ENCODE peak calls at places on chromosomes 12 and 14, in six cellular contexts. Y is effector memory CD4-positive, alpha-beta T cell; O is NCI-H1436; W is NCI-H345; P is fibroblast of mammary gland; K is AG20443. T is an unnamed sample.

GRCh38 chr12:117027251-117028086 is 71.7 kb downstream of the TESC start:
- DNase-seq in K (no peak), W (no peak), Y (no peak), P (no peak), O (no peak), T (no peak)

GRCh38 chr12:132952371-132953162 is 3.5 kb downstream of the ZNF605 start:
- DNase-seq in K (no peak), Y (no peak), O (no peak), P (no peak), W (no peak), T (no peak)

GRCh38 chr14:98926151-98926550 is 345.8 kb downstream of the BCL11B start:
- DNase-seq in K (no peak), O (no peak), P (no peak), Y (no peak), W (no peak), T (no peak)

GRCh38 chr14:89801128-89801527 is 153.4 kb downstream of the EFCAB11 start:
- DNase-seq in Y (no peak), K (no peak), O (no peak), W (no peak), P (peak), T (no peak)

GRCh38 chr12:132482771-132483170 is 7.2 kb upstream of the FBRSL1 start:
- DNase-seq in K (no peak), O (no peak), Y (no peak), W (no peak), P (no peak), T (no peak)

GRCh38 chr12:108572166-108572790 is 9.9 kb downstream of the ISCU start:
- DNase-seq in O (no peak), Y (no peak), W (no peak), P (no peak), K (no peak), T (no peak)

GRCh38 chr12:19489168-19489567 is 49.9 kb downstream of the AEBP2 start:
- DNase-seq in Y (no peak), K (no peak), P (no peak), O (no peak), W (no peak), T (no peak)

GRCh38 chr12:51926064-51926632 is 18.8 kb downstream of the ACVRL1 start:
- DNase-seq in O (no peak), K (no peak), P (no peak), W (no peak), Y (no peak), T (no peak)

GRCh38 chr12:110600254-110600653 is 13.7 kb upstream of the TCTN1 start:
- DNase-seq in P (peak), Y (no peak), W (peak), O (no peak), K (peak), T (no peak)

GRCh38 chr12:54936736-54937135 is 47.8 kb downstream of the TESPA1 start:
- DNase-seq in P (peak), Y (no peak), W (no peak), K (no peak), O (no peak), T (no peak)

GRCh38 chr12:107287436-107288413 is 194.4 kb upstream of the CRY1 start:
- DNase-seq in P (no peak), Y (no peak), W (no peak), O (no peak), K (no peak), T (no peak)

GRCh38 chr12:68118096-68118755 is 41.3 kb downstream of the IFNG start:
- DNase-seq in Y (no peak), K (no peak), W (no peak), P (no peak), O (no peak), T (no peak)

GRCh38 chr12:109677323-109677722 is 36.3 kb upstream of the FAM222A start:
- DNase-seq in P (no peak), O (peak), W (peak), K (no peak), Y (no peak), T (no peak)

GRCh38 chr12:128365831-128366231 is 98.9 kb downstream of the TMEM132C start:
- DNase-seq in Y (no peak), O (no peak), P (no peak), W (no peak), K (no peak), T (peak)

GRCh38 chr14:105933238-105933637 is 406.9 kb downstream of the TMEM121 start:
- DNase-seq in P (no peak), W (no peak), Y (no peak), K (no peak), O (no peak), T (no peak)

GRCh38 chr14:71661441-71661840 is 270.8 kb upstream of the RGS6 start:
- DNase-seq in K (no peak), W (peak), O (no peak), Y (no peak), P (no peak), T (no peak)

GRCh38 chr14:23951590-23952143 is 1.9 kb upstream of the DHRS4 start:
- DNase-seq in Y (no peak), K (no peak), O (no peak), P (no peak), W (no peak), T (peak)

GRCh38 chr12:130632582-130633174 is 83.4 kb downstream of the RIMBP2 start:
- DNase-seq in P (no peak), W (peak), O (peak), K (no peak), Y (no peak), T (peak)

GRCh38 chr12:10097521-10097920 is 1.3 kb downstream of the CLEC1A start:
- DNase-seq in K (no peak), W (no peak), O (no peak), Y (no peak), P (no peak), T (no peak)

GRCh38 chr12:111274820-111275219 is 94.1 kb downstream of the PHETA1 start:
- DNase-seq in O (no peak), K (peak), W (no peak), P (peak), Y (no peak), T (no peak)

GRCh38 chr14:104800600-104801283 is at the start of gene ZBTB42:
- DNase-seq in K (peak), Y (peak), P (no peak), O (peak), W (peak), T (no peak)

GRCh38 chr14:75493580-75494130 is 28.6 kb upstream of the BATF start:
- DNase-seq in K (no peak), W (no peak), Y (no peak), O (no peak), P (no peak), T (no peak)

GRCh38 chr12:81797100-81797499 is 38.0 kb upstream of the PPFIA2 start:
- DNase-seq in W (no peak), P (peak), Y (no peak), O (peak), K (no peak), T (no peak)

GRCh38 chr14:60311417-60311816 is 62.4 kb downstream of the PPM1A start:
- DNase-seq in W (no peak), O (peak), Y (no peak), K (no peak), P (peak), T (no peak)

GRCh38 chr14:99205086-99205688 is 66.8 kb downstream of the BCL11B start:
- DNase-seq in W (no peak), K (no peak), Y (no peak), O (no peak), P (no peak), T (no peak)

GRCh38 chr12:3667485-3667884 is 85.4 kb downstream of the CRACR2A start:
- DNase-seq in K (no peak), Y (no peak), O (no peak), P (no peak), W (no peak), T (no peak)

GRCh38 chr12:92615703-92616102 is 87.1 kb upstream of the PLEKHG7 start:
- DNase-seq in O (no peak), P (no peak), K (no peak), Y (no peak), W (peak), T (no peak)

GRCh38 chr12:84069079-84069661 is 843.4 kb downstream of the SLC6A15 start:
- DNase-seq in P (peak), O (no peak), K (no peak), W (no peak), Y (no peak), T (no peak)

GRCh38 chr14:101350021-101350420 is 211.3 kb upstream of the DIO3 start:
- DNase-seq in P (no peak), K (no peak), W (no peak), O (no peak), Y (no peak), T (no peak)

GRCh38 chr14:97100306-97100705 is 303.1 kb downstream of the VRK1 start:
- DNase-seq in O (no peak), K (no peak), P (no peak), Y (no peak), W (no peak), T (no peak)

GRCh38 chr12:103401421-103401820 is 94.3 kb downstream of the C12orf42 start:
- DNase-seq in W (peak), O (no peak), Y (no peak), K (no peak), P (no peak), T (no peak)

GRCh38 chr12:107513636-107514400 is 171.8 kb upstream of the PWP1 start:
- DNase-seq in K (no peak), Y (no peak), O (no peak), P (no peak), W (no peak), T (no peak)

GRCh38 chr12:56629459-56630179 is 507 bp downstream of the BAZ2A start:
- DNase-seq in Y (peak), O (no peak), W (no peak), K (no peak), P (no peak), T (no peak)

GRCh38 chr12:45112306-45112705 is 61.4 kb upstream of the DBX2 start:
- DNase-seq in W (no peak), Y (no peak), O (no peak), K (no peak), P (no peak), T (no peak)

GRCh38 chr12:13437541-13437940 is 241.0 kb downstream of the EMP1 start:
- DNase-seq in W (no peak), O (no peak), P (peak), K (no peak), Y (no peak), T (no peak)

GRCh38 chr14:84527706-84528105 is 1002.2 kb upstream of the FLRT2 start:
- DNase-seq in Y (no peak), W (peak), O (no peak), K (no peak), P (no peak), T (no peak)

GRCh38 chr14:37583358-37584210 is 11.5 kb downstream of the FOXA1 start:
- DNase-seq in P (no peak), W (peak), Y (no peak), K (no peak), O (peak), T (peak)

T was measured in NCI-H1092.